ENCODE peak calls at places on chromosomes 2 and 18, in seven cellular contexts. Q is fibroblast of mammary gland, A is progenitor cell of endocrine pancreas, D is Calu3, S is psoas muscle, B is body of pancreas, L is HCT116. X is an unnamed sample.

GRCh38 chr2:65456074-65456473 is 23.7 kb upstream of the SPRED2 start:
- DNase-seq in Q (peak; percentile 97), A (no peak), D (no peak), S (no peak), B (no peak), L (no peak), X (no peak)

GRCh38 chr18:54607213-54607934 is 16.3 kb downstream of the DYNAP start:
- DNase-seq in Q (no peak), A (no peak), D (peak; percentile 60), S (no peak), B (peak; percentile 60), L (no peak), X (no peak)

GRCh38 chr2:176105078-176105726 is 1.9 kb upstream of the HOXD11 start:
- DNase-seq in Q (no peak), A (no peak), D (no peak), S (no peak), B (no peak), L (no peak), X (no peak)

GRCh38 chr2:177921726-177922125 is 150.9 kb downstream of the PDE11A start:
- DNase-seq in Q (no peak), A (no peak), D (no peak), S (no peak), B (no peak), L (no peak), X (no peak)

GRCh38 chr2:160044728-160045127 is 17.7 kb downstream of the PLA2R1 start:
- DNase-seq in Q (no peak), A (no peak), D (no peak), S (no peak), B (no peak), L (no peak), X (no peak)

GRCh38 chr2:32061973-32062861 is 1.1 kb upstream of the SPAST start:
- DNase-seq in Q (peak; percentile 77), A (no peak), D (peak; percentile 63), S (peak; percentile 40), B (peak; percentile 61), L (no peak), X (no peak)

GRCh38 chr2:165793161-165793778 is 777 bp downstream of the GALNT3 start:
- DNase-seq in Q (no peak), A (no peak), D (peak; percentile 49), S (no peak), B (peak; percentile 73), L (peak; percentile 13), X (no peak)

GRCh38 chr2:159131882-159132281 is 154.6 kb downstream of the WDSUB1 start:
- DNase-seq in Q (peak; percentile 95), A (no peak), D (no peak), S (no peak), B (no peak), L (peak; percentile 43), X (peak; percentile 83)

GRCh38 chr2:181153886-181154285 is 173.5 kb downstream of the UBE2E3 start:
- DNase-seq in Q (no peak), A (no peak), D (no peak), S (no peak), B (no peak), L (no peak), X (no peak)

GRCh38 chr2:171595896-171596295 is 73.6 kb downstream of the CYBRD1 start:
- DNase-seq in Q (peak; percentile 97), A (no peak), D (no peak), S (no peak), B (no peak), L (no peak), X (peak; percentile 79)

GRCh38 chr2:100197643-100198153 is 55.3 kb upstream of the AFF3 start:
- DNase-seq in Q (no peak), A (no peak), D (no peak), S (peak; percentile 50), B (peak; percentile 54), L (no peak), X (no peak)

GRCh38 chr18:62605685-62606084 is 82.9 kb downstream of the ZCCHC2 start:
- DNase-seq in Q (no peak), A (no peak), D (no peak), S (no peak), B (no peak), L (no peak), X (no peak)

GRCh38 chr2:105697781-105698449 is 46.8 kb upstream of the NCK2 start:
- DNase-seq in Q (no peak), A (no peak), D (no peak), S (no peak), B (peak; percentile 55), L (no peak), X (no peak)

GRCh38 chr2:10504994-10505820 is 57.1 kb upstream of the ODC1 start:
- DNase-seq in Q (no peak), A (no peak), D (no peak), S (no peak), B (no peak), L (no peak), X (no peak)

GRCh38 chr2:29031046-29031445 is 43.3 kb downstream of the PCARE start:
- DNase-seq in Q (no peak), A (no peak), D (no peak), S (no peak), B (no peak), L (no peak), X (no peak)

GRCh38 chr2:9805435-9806297 is 37.6 kb upstream of the TAF1B start:
- DNase-seq in Q (peak; percentile 80), A (no peak), D (no peak), S (no peak), B (peak; percentile 27), L (no peak), X (no peak)

GRCh38 chr2:219072741-219073140 is 12.0 kb upstream of the IHH start:
- DNase-seq in Q (no peak), A (no peak), D (no peak), S (no peak), B (no peak), L (no peak), X (no peak)

GRCh38 chr2:219076253-219076652 is 15.5 kb upstream of the IHH start:
- DNase-seq in Q (no peak), A (no peak), D (no peak), S (no peak), B (no peak), L (no peak), X (no peak)

GRCh38 chr2:219071189-219071816 is 10.6 kb upstream of the IHH start:
- DNase-seq in Q (peak; percentile 55), A (no peak), D (peak; percentile 15), S (no peak), B (peak; percentile 39), L (no peak), X (no peak)

GRCh38 chr2:219078126-219078525 is 17.4 kb upstream of the IHH start:
- DNase-seq in Q (peak; percentile 13), A (no peak), D (no peak), S (no peak), B (no peak), L (no peak), X (no peak)

DNA sequence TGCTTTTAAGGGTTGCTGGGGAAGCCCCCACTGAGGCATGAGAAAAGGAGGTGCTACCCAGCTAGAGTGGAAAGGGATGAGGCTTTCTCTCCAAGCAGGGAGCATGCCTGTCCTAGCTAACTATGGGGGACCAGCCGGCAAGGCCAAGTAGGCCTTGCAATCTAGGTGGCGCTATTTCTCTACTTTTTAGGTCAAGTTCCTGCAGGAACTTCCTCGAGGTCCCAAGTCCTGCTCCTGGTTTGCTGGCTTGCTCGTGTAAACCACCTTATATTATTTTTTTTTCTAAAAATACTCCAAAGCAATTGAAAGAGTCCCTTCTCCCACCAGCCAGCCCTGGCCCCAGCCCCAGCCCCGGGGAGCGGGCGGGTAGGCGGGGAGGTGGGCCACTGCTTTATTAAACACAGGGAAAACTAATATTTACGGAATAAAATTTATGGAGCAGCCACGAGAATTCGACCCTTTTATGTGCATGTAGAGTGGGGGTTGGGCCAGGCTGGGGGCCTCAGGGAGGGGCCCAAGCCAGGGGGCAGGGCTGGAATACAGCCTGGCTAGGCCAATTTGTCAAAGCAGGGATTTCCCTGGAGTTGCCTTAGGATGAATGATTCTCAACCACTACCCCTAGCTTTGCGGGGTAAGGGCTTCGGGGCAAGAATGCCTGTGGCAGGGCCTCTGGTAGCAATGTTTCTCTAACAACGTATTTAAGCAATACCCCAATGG is 12.8 kb upstream of the IHH start:
- DNase-seq in Q (peak; percentile 76), A (no peak), D (peak; percentile 58), S (no peak), B (peak; percentile 61), L (peak; percentile 55), X (peak; percentile 38)
- TF ChIP-seq CTCF in Q (peak; percentile 81), A (peak; percentile 76), D (peak; percentile 77), S (peak; percentile 42), B (peak; percentile 58), L (peak; percentile 83), X (peak; percentile 72)

DNA sequence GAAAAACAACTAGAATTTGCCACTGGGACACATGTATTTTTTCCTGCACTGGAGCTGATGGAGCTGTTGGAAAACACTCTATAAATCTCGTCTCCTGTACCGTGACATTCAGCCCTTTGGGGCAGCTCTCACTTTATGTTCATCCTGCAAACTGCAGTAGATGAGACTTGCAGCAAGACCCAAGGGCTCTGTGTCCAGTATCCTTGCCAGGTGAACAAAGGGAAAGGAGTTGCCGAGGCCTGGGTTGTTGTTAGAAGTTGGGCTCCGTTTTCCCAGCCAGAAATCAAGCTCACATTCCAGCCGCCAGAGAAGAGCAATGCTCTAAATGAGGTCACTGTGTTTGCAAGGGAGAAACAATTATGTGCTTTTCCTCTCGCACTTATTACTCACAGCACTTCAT is 285.1 kb downstream of the SLC4A3 start:
- DNase-seq in Q (peak; percentile 65), A (no peak), D (no peak), S (no peak), B (no peak), L (no peak), X (peak; percentile 14)
- TF ChIP-seq CTCF in Q (peak; percentile 55), A (peak; percentile 34), D (no peak), S (no peak), B (peak; percentile 23), L (no peak), X (peak; percentile 56)

DNA sequence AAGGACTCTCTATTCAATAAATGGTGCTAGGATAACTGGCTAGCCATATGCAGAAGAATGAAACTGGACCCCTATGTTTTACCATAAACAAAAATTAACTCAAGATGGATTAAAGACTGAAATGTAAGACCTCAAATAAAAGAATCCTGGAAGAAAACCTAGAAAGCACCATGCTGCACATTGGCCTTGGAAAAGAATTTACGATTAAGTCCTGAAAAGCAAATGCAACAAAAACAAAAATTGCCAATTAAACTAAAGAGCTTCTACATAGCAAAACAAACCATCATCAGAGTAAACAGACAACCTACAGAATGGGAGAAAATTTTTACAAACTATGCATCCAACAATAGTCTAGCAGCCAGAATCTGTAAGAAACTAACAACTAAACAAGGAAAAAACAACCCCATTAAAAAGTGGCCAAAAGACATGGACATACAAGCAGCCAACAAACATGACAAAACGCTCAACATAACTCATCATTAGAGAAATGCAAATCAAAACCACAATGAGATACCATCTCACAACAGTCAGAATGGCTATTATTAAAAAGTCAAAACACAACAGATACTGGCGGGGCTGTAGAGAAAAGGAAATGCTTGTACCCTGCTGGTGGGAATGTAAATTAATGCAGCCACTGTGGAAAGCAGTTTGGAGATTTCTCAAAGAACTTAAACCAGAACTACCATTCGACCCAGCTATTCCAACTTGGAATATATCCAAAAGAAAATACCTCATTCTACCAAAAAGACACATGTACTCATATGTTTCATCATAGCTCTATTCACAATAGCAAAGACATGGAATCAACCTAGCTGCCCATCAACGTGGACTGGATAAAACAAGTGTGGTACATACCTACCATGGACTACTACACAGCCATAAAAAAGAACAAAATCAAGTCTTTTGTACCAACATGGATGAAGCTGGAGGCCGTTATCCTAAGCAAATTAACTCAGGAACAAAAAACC is 30.6 kb downstream of the SEPTIN10 start:
- DNase-seq in Q (peak; percentile 8), A (no peak), D (no peak), S (no peak), B (no peak), L (no peak), X (no peak)
- TF ChIP-seq CTCF in Q (no peak), A (no peak), D (no peak), S (no peak), B (no peak), L (peak; percentile 20), X (peak; percentile 12)

GRCh38 chr2:72031346-72032115 is 116.1 kb downstream of the CYP26B1 start:
- DNase-seq in Q (no peak), A (no peak), D (no peak), S (no peak), B (no peak), L (no peak), X (no peak)
- TF ChIP-seq CTCF in Q (no peak), A (no peak), D (no peak), S (no peak), B (no peak), L (no peak), X (no peak)